ENCODE peak calls at places on chromosomes 4 and X, in seven cellular contexts. C is right atrium auricular region, T is MM.1S, A is dorsolateral prefrontal cortex, L is cardiac muscle cell, G is fibroblast of villous mesenchyme, S is heart right ventricle. D is an unnamed sample.

GRCh38 chrX:119685225-119686066 is 7.5 kb downstream of the SEPTIN6 start:
- DNase-seq in C (peak; percentile 79), T (peak; percentile 82), A (no peak), L (no peak), G (peak; percentile 5), S (peak; percentile 51), D (no peak)

GRCh38 chr4:122083971-122084370 is 68.2 kb upstream of the BLTP1 start:
- DNase-seq in C (no peak), T (no peak), A (no peak), L (no peak), G (no peak), S (no peak), D (no peak)

GRCh38 chrX:131816551-131817136 is 206.5 kb upstream of the STK26 start:
- DNase-seq in C (no peak), T (peak; percentile 97), A (peak; percentile 65), L (no peak), G (peak; percentile 90), S (peak; percentile 81), D (no peak)

GRCh38 chrX:149759824-149760223 is 14.0 kb upstream of the HSFX1 start:
- DNase-seq in C (peak; percentile 28), T (no peak), A (no peak), L (no peak), G (no peak), S (no peak), D (no peak)

GRCh38 chr4:110088670-110089069 is 109.7 kb downstream of the ELOVL6 start:
- DNase-seq in C (no peak), T (peak; percentile 32), A (no peak), L (no peak), G (peak; percentile 85), S (no peak), D (no peak)

GRCh38 chr4:6019316-6020263 is 1.4 kb upstream of the C4orf50 start:
- DNase-seq in C (peak; percentile 62), T (peak; percentile 65), A (peak; percentile 76), L (peak; percentile 80), G (peak; percentile 26), S (peak; percentile 37), D (peak; percentile 22)

GRCh38 chr4:7052923-7053715 is 9.9 kb downstream of the TADA2B start:
- DNase-seq in C (no peak), T (no peak), A (no peak), L (no peak), G (no peak), S (peak; percentile 39), D (no peak)

GRCh38 chr4:168304744-168305459 is 13.7 kb downstream of the DDX60 start:
- DNase-seq in C (no peak), T (no peak), A (no peak), L (no peak), G (peak; percentile 83), S (no peak), D (peak; percentile 29)

GRCh38 chrX:129655547-129656248 is 942 bp upstream of the APLN start:
- DNase-seq in C (peak; percentile 38), T (peak; percentile 42), A (no peak), L (peak; percentile 37), G (no peak), S (no peak), D (no peak)
- TF ChIP-seq CTCF in C (no peak), T (peak; percentile 35), A (no peak), L (no peak), G (no peak), S (no peak), D (peak; percentile 3)

GRCh38 chr4:76723916-76724315 is 174.0 kb downstream of the SOWAHB start:
- DNase-seq in C (no peak), T (no peak), A (no peak), L (no peak), G (peak; percentile 64), S (no peak), D (peak; percentile 77)

GRCh38 chr4:76726141-76726540 is 171.8 kb downstream of the SOWAHB start:
- DNase-seq in C (no peak), T (no peak), A (no peak), L (no peak), G (no peak), S (no peak), D (no peak)

GRCh38 chr4:76726631-76727030 is 171.3 kb downstream of the SOWAHB start:
- DNase-seq in C (no peak), T (no peak), A (no peak), L (no peak), G (no peak), S (no peak), D (no peak)

GRCh38 chr4:76725039-76725438 is 172.9 kb downstream of the SOWAHB start:
- DNase-seq in C (no peak), T (no peak), A (no peak), L (no peak), G (no peak), S (no peak), D (no peak)

GRCh38 chr4:76723373-76723772 is 174.6 kb downstream of the SOWAHB start:
- DNase-seq in C (no peak), T (peak; percentile 40), A (no peak), L (no peak), G (no peak), S (no peak), D (no peak)
- TF ChIP-seq CTCF in C (no peak), T (peak; percentile 56), A (no peak), L (peak; percentile 36), G (peak; percentile 43), S (no peak), D (peak; percentile 30)

DNA sequence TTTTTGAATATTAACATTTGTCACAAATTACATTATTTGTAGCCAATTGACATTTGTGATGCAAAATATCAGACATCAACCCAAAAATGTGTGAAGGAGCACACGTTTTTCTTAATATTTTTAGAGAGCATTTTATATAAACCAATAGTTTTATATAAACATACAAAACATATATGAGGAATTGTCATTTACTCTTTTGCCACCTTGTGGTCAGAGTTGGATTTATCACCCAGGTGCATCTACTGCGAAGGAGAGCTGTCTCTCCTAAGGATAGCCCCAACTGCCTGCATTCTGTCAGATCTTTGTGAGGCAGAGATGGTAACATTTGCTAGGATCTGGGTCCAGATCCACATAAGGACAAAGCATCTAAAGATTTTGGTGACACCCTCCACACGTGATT is 2.5 kb upstream of the USP27X start:
- DNase-seq in C (no peak), T (peak; percentile 56), A (peak; percentile 41), L (peak; percentile 24), G (peak; percentile 14), S (no peak), D (peak; percentile 2)
- TF ChIP-seq CTCF in C (peak; percentile 64), T (peak; percentile 46), A (peak; percentile 38), L (peak; percentile 35), G (peak; percentile 44), S (no peak), D (peak; percentile 59)

GRCh38 chrX:24148118-24148517 is 1.4 kb upstream of the ZFX start:
- DNase-seq in C (no peak), T (peak; percentile 52), A (no peak), L (no peak), G (no peak), S (no peak), D (no peak)

GRCh38 chrX:24146283-24146865 is 3.2 kb upstream of the ZFX start:
- DNase-seq in C (no peak), T (no peak), A (no peak), L (no peak), G (peak; percentile 69), S (no peak), D (no peak)

GRCh38 chrX:24144528-24144927 is 5.0 kb upstream of the ZFX start:
- DNase-seq in C (no peak), T (no peak), A (no peak), L (no peak), G (no peak), S (no peak), D (no peak)

GRCh38 chrX:24147165-24147564 is 2.4 kb upstream of the ZFX start:
- DNase-seq in C (no peak), T (no peak), A (no peak), L (no peak), G (no peak), S (no peak), D (no peak)

GRCh38 chrX:24145340-24146186 is 4.0 kb upstream of the ZFX start:
- DNase-seq in C (no peak), T (no peak), A (no peak), L (no peak), G (peak; percentile 40), S (no peak), D (peak; percentile 53)
- TF ChIP-seq CTCF in C (no peak), T (no peak), A (no peak), L (peak; percentile 4), G (no peak), S (no peak), D (peak; percentile 40)

DNA sequence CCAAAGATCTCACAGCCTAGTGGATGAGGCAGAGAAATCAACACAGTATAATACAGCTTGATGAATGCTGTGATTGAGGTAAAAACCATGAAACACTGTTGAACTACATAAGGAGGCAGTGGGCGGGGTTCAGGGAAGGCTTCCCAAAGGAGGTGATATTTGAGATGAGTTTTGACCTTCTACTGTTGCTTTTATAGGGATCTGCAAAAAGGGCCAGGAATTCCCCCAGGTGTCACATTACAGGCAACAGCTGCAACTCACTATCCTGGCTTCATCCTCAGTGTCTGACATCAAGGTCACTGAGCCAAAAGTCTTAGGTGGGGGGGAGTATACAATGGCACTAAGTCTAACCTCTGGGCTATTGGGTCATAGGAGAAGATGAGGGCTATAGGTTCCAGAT is 185.7 kb upstream of the NRK start:
- DNase-seq in C (no peak), T (no peak), A (no peak), L (no peak), G (peak; percentile 13), S (no peak), D (no peak)
- TF ChIP-seq CTCF in C (no peak), T (no peak), A (no peak), L (no peak), G (no peak), S (no peak), D (no peak)

DNA sequence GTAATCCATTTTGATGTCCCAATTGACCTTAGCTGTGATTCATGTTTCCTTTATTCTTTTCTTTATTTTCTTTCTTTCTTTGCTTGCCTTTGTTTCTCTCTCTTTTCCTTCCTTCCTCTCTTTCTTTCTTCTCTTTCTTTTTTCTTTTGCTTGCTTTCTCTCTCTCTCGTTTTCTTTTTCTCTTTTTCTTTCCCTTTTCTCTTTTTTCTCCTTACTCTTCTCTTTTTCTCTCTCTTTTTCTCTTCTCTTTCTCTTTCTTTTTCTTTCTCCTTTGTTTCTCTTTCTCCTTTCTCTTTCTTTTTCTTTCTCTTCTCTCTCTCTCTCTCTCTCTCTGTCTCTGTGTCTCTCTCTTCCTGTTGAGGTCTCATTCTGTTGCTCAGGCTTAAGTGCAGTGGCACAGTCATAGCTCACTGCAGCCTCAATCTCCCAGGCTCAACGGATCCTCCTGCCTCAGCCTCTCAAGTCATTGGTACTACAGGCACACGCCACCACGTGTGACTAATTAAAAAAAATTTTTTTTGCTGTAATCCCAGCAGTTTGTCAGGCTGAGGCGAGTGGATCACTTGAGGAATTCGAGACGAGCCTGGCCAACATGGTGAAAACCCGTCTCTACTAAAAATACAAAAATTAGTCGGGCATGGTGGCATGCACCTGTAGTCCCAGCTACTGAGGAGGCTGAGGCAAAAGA is 8.0 kb upstream of the DHRSX start:
- DNase-seq in C (no peak), T (no peak), A (no peak), L (no peak), G (no peak), S (no peak), D (no peak)
- TF ChIP-seq CTCF in C (no peak), T (no peak), A (no peak), L (no peak), G (no peak), S (no peak), D (no peak)

DNA sequence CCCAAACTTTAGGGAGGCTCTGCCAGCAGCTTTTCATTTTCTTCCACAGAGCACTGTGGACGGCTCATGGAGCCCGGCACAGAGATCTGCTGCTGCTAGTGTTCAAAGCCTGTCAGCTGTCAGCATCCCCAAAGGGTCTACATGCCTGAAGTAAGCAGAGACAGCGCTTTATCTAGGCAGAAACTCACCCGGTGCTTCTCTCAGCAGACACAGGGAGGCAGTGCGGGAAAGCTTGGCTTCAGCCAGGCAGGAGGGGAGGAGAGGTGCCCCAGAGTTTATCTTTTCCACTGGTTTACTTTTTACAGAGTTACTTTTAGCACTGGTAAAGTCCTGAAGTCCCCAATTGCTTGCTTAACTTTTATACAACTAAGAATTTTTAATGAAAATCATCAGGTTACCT is 339.3 kb downstream of the NKX6-1 start:
- DNase-seq in C (no peak), T (no peak), A (no peak), L (peak; percentile 83), G (no peak), S (no peak), D (no peak)
- TF ChIP-seq CTCF in C (no peak), T (no peak), A (no peak), L (no peak), G (no peak), S (no peak), D (peak; percentile 44)